ENCODE peak calls at places on chromosomes 7 and 10, in five cellular contexts. One of them, this sample, is unnamed.

GRCh38 chr7:55278321-55278720 is 86.8 kb upstream of the LANCL2 start:
- DNase-seq in cardiac fibroblast: no peak
- DNase-seq in epithelial cell of esophagus: no peak
- DNase-seq in BJ: no peak
- DNase-seq in fibroblast of pulmonary artery: no peak
- DNase-seq in this sample: no peak

GRCh38 chr10:114051714-114052113 is 8.0 kb downstream of the ADRB1 start:
- DNase-seq in cardiac fibroblast: no peak
- DNase-seq in epithelial cell of esophagus: no peak
- DNase-seq in BJ: no peak
- DNase-seq in fibroblast of pulmonary artery: no peak
- DNase-seq in this sample: no peak

GRCh38 chr10:17607603-17608332 is 9.4 kb downstream of the HACD1 start:
- DNase-seq in cardiac fibroblast: peak; percentile 67
- DNase-seq in epithelial cell of esophagus: peak; percentile 68
- DNase-seq in BJ: no peak
- DNase-seq in fibroblast of pulmonary artery: peak; percentile 76
- DNase-seq in this sample: no peak

GRCh38 chr10:112454910-112455779 is 8.1 kb downstream of the VTI1A start:
- DNase-seq in cardiac fibroblast: no peak
- DNase-seq in epithelial cell of esophagus: no peak
- DNase-seq in BJ: no peak
- DNase-seq in fibroblast of pulmonary artery: no peak
- DNase-seq in this sample: no peak

GRCh38 chr10:33986515-33986914 is 652.0 kb upstream of the NRP1 start:
- DNase-seq in cardiac fibroblast: no peak
- DNase-seq in epithelial cell of esophagus: no peak
- DNase-seq in BJ: no peak
- DNase-seq in fibroblast of pulmonary artery: no peak
- DNase-seq in this sample: no peak

GRCh38 chr7:105849122-105849855 is 27.1 kb downstream of the ATXN7L1 start:
- DNase-seq in cardiac fibroblast: no peak
- DNase-seq in epithelial cell of esophagus: peak; percentile 68
- DNase-seq in BJ: no peak
- DNase-seq in fibroblast of pulmonary artery: peak; percentile 32
- DNase-seq in this sample: no peak

GRCh38 chr10:24463683-24464426 is 254.9 kb downstream of the KIAA1217 start:
- DNase-seq in cardiac fibroblast: peak; percentile 74
- DNase-seq in epithelial cell of esophagus: peak; percentile 99
- DNase-seq in BJ: no peak
- DNase-seq in fibroblast of pulmonary artery: peak; percentile 77
- DNase-seq in this sample: no peak

GRCh38 chr10:126686271-126686670 is 15.8 kb upstream of the C10orf90 start:
- DNase-seq in cardiac fibroblast: no peak
- DNase-seq in epithelial cell of esophagus: no peak
- DNase-seq in BJ: no peak
- DNase-seq in fibroblast of pulmonary artery: no peak
- DNase-seq in this sample: no peak

GRCh38 chr10:49106451-49106850 is 8.9 kb downstream of the VSTM4 start:
- DNase-seq in cardiac fibroblast: peak; percentile 61
- DNase-seq in epithelial cell of esophagus: no peak
- DNase-seq in BJ: no peak
- DNase-seq in fibroblast of pulmonary artery: no peak
- DNase-seq in this sample: no peak

GRCh38 chr7:18900236-18900635 is 217.2 kb downstream of the TWIST1 start:
- DNase-seq in cardiac fibroblast: no peak
- DNase-seq in epithelial cell of esophagus: no peak
- DNase-seq in BJ: no peak
- DNase-seq in fibroblast of pulmonary artery: no peak
- DNase-seq in this sample: no peak

GRCh38 chr10:13712799-13713581 is 126.2 kb downstream of the PRPF18 start:
- DNase-seq in cardiac fibroblast: peak; percentile 94
- DNase-seq in epithelial cell of esophagus: peak; percentile 79
- DNase-seq in BJ: peak; percentile 90
- DNase-seq in fibroblast of pulmonary artery: peak; percentile 97
- DNase-seq in this sample: peak; percentile 92

GRCh38 chr7:128946936-128947830 is 9.5 kb downstream of the IRF5 start:
- DNase-seq in cardiac fibroblast: no peak
- DNase-seq in epithelial cell of esophagus: no peak
- DNase-seq in BJ: no peak
- DNase-seq in fibroblast of pulmonary artery: no peak
- DNase-seq in this sample: no peak
- TF ChIP-seq CTCF in cardiac fibroblast: peak; percentile 25
- TF ChIP-seq CTCF in epithelial cell of esophagus: peak; percentile 8
- TF ChIP-seq CTCF in BJ: peak; percentile 6
- TF ChIP-seq CTCF in fibroblast of pulmonary artery: no peak
- TF ChIP-seq CTCF in this sample: peak; percentile 2

DNA sequence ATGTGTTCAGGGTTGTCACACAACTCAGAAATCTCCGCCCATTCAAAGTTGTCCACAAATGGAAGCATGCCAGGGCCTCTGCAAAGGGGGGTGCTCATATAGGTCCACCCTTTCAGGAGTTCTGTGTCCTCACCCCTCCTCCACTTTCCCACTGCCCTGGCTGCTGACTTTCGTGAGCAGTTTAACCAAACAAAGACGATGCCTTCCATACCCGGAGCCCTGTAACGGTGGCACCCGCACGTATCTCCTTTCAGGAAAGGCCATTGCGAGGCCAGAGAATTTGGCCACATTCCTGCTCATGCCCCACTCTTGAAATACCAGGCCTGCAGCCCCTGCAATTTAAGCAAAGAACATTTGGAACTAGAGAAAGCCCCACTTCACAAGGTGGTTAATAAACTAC is 1.4 kb downstream of the CPXM2 start:
- DNase-seq in cardiac fibroblast: no peak
- DNase-seq in epithelial cell of esophagus: no peak
- DNase-seq in BJ: no peak
- DNase-seq in fibroblast of pulmonary artery: no peak
- DNase-seq in this sample: no peak
- H3K4me3 ChIP-seq in cardiac fibroblast: no peak overlapping the region
- H3K4me3 ChIP-seq in epithelial cell of esophagus: no peak overlapping the region
- H3K4me3 ChIP-seq in BJ: peak overlapping the region; percentile 40
- H3K4me3 ChIP-seq in fibroblast of pulmonary artery: no peak overlapping the region
- H3K4me3 ChIP-seq in this sample: peak overlapping the region; percentile 52

DNA sequence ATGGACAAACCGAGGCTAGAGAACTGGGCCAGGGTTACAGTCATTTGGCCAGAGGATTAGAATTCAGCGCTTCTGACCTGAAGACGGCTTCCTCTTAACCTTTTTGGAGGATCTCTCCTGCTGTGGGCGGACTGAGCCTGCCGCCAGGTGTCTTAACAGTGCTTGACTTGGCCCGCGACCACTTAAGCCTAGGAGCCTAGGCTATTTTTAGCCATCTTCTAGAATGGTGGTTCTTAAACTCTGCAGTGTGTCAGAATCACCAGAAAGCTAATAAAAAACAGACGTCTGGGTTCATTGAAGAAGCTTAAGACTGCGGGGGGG is 722 bp downstream of the MDH2 start:
- DNase-seq in cardiac fibroblast: no peak
- DNase-seq in epithelial cell of esophagus: no peak
- DNase-seq in BJ: no peak
- DNase-seq in fibroblast of pulmonary artery: no peak
- DNase-seq in this sample: no peak
- TF ChIP-seq CTCF in cardiac fibroblast: peak; percentile 31
- TF ChIP-seq CTCF in epithelial cell of esophagus: peak; percentile 39
- TF ChIP-seq CTCF in BJ: no peak
- TF ChIP-seq CTCF in fibroblast of pulmonary artery: no peak
- TF ChIP-seq CTCF in this sample: no peak

GRCh38 chr7:67620216-67620933 is 623.7 kb downstream of the TYW1 start:
- DNase-seq in cardiac fibroblast: no peak
- DNase-seq in epithelial cell of esophagus: no peak
- DNase-seq in BJ: no peak
- DNase-seq in fibroblast of pulmonary artery: no peak
- DNase-seq in this sample: no peak

GRCh38 chr7:67621704-67622103 is 625.1 kb downstream of the TYW1 start:
- DNase-seq in cardiac fibroblast: no peak
- DNase-seq in epithelial cell of esophagus: no peak
- DNase-seq in BJ: no peak
- DNase-seq in fibroblast of pulmonary artery: no peak
- DNase-seq in this sample: no peak

DNA sequence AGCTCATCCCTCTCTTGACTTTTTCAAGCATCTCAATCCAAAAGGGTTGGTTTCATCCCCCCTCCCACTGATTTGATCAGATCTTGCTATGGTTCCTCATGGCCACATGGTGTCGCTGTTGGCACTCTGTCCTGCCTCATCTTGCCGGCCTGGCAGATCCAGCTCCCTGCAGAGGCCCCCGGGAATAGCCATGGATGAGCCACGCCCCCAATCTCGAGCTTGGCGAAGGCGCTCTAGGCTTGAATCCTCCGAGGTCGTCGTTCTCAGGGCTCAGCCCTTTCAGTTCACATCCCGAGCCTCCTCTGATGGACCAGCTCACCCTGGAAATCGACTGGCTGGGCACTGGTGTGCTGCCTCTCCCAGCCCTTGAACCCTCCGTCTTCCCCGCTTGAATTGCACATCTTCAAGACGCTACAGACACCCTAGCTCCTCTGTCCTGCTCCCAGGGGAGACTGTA is 628.7 kb downstream of the TYW1 start:
- DNase-seq in cardiac fibroblast: peak; percentile 84
- DNase-seq in epithelial cell of esophagus: peak; percentile 11
- DNase-seq in BJ: no peak
- DNase-seq in fibroblast of pulmonary artery: peak; percentile 66
- DNase-seq in this sample: peak; percentile 5
- H3K4me3 ChIP-seq in cardiac fibroblast: peak overlapping the region; percentile 6
- H3K4me3 ChIP-seq in epithelial cell of esophagus: no peak overlapping the region
- H3K4me3 ChIP-seq in BJ: no peak overlapping the region
- H3K4me3 ChIP-seq in fibroblast of pulmonary artery: no peak overlapping the region
- H3K4me3 ChIP-seq in this sample: peak overlapping the region; percentile 42

This sample was measured in AG04449.